ENCODE peak calls at places on chromosomes 1 and 21, in four cellular contexts. C is colonic mucosa, M is HL-60, U is neuronal stem cell. E is an unnamed sample.

GRCh38 chr1:48725331-48725730 is 51.4 kb downstream of the BEND5 start:
- DNase-seq in C (no peak), M (no peak), U (no peak), E (no peak)

GRCh38 chr1:24906760-24907490 is 23.2 kb downstream of the RUNX3 start:
- DNase-seq in C (no peak), M (no peak), U (no peak), E (no peak)

GRCh38 chr1:33364578-33364945 is 43.7 kb upstream of the A3GALT2 start:
- DNase-seq in C (no peak), M (no peak), U (no peak), E (no peak)

GRCh38 chr1:41317356-41317755 is 43.9 kb upstream of the FOXO6 start:
- DNase-seq in C (no peak), M (no peak), U (no peak), E (no peak)

GRCh38 chr1:170707959-170708666 is 44.2 kb downstream of the PRRX1 start:
- DNase-seq in C (no peak), M (no peak), U (no peak), E (no peak)

GRCh38 chr1:10225573-10225972 is 15.2 kb downstream of the KIF1B start:
- DNase-seq in C (no peak), M (no peak), U (no peak), E (no peak)

GRCh38 chr1:36352910-36353878 is 29.7 kb upstream of the EVA1B start:
- DNase-seq in C (no peak), M (no peak), U (no peak), E (no peak)

GRCh38 chr1:116502915-116503314 is 67.9 kb downstream of the CD58 start:
- DNase-seq in C (no peak), M (no peak), U (no peak), E (no peak)

GRCh38 chr1:228337031-228337564 is 69.5 kb downstream of the TRIM11 start:
- DNase-seq in C (no peak), M (no peak), U (no peak), E (no peak)

GRCh38 chr1:242398351-242398750 is 126.1 kb downstream of the PLD5 start:
- DNase-seq in C (no peak), M (no peak), U (no peak), E (no peak)

GRCh38 chr1:206551985-206552325 is 44.6 kb downstream of the RASSF5 start:
- DNase-seq in C (no peak), M (no peak), U (no peak), E (no peak)

GRCh38 chr21:23585419-23585818 is 2021.9 kb downstream of the MRPL39 start:
- DNase-seq in C (no peak), M (no peak), U (no peak), E (no peak)

GRCh38 chr1:100868364-100868995 is 26.2 kb downstream of the EXTL2 start:
- DNase-seq in C (no peak), M (no peak), U (peak), E (peak)

GRCh38 chr1:200856716-200857352 is 15.9 kb upstream of the GPR25 start:
- DNase-seq in C (no peak), M (no peak), U (no peak), E (no peak)

GRCh38 chr1:234709473-234710279 is 99.7 kb upstream of the IRF2BP2 start:
- DNase-seq in C (peak), M (no peak), U (no peak), E (no peak)

GRCh38 chr1:84961316-84961715 is 35.6 kb downstream of the MCOLN2 start:
- DNase-seq in C (no peak), M (no peak), U (no peak), E (no peak)

GRCh38 chr1:43430831-43431230 is 22.9 kb downstream of the HYI start:
- DNase-seq in C (no peak), M (no peak), U (no peak), E (no peak)

GRCh38 chr1:77218477-77219165 is 609 bp downstream of the PIGK start:
- DNase-seq in C (no peak), M (no peak), U (no peak), E (no peak)

GRCh38 chr1:232481091-232481490 is 148.8 kb downstream of the SIPA1L2 start:
- DNase-seq in C (no peak), M (no peak), U (no peak), E (no peak)

GRCh38 chr1:117812868-117813511 is 116.4 kb downstream of the GDAP2 start:
- DNase-seq in C (no peak), M (no peak), U (no peak), E (no peak)

GRCh38 chr1:243482237-243483022 is 226.6 kb downstream of the SDCCAG8 start:
- DNase-seq in C (no peak), M (no peak), U (peak), E (no peak)

GRCh38 chr1:221457706-221458429 is 284.0 kb downstream of the DUSP10 start:
- DNase-seq in C (no peak), M (no peak), U (no peak), E (no peak)

GRCh38 chr1:81519987-81520386 is 280.7 kb upstream of the ADGRL2 start:
- DNase-seq in C (no peak), M (no peak), U (no peak), E (no peak)

GRCh38 chr1:234708700-234709395 is 98.9 kb upstream of the IRF2BP2 start:
- DNase-seq in C (peak), M (no peak), U (no peak), E (no peak)

GRCh38 chr21:45499201-45499750 is 43.0 kb downstream of the SLC19A1 start:
- DNase-seq in C (no peak), M (no peak), U (no peak), E (no peak)

GRCh38 chr21:21973806-21974205 is 975.6 kb downstream of the NCAM2 start:
- DNase-seq in C (no peak), M (no peak), U (peak), E (no peak)

GRCh38 chr1:233654667-233655432 is 40.9 kb downstream of the KCNK1 start:
- DNase-seq in C (peak), M (no peak), U (no peak), E (no peak)

GRCh38 chr1:48966583-48966982 is 189.9 kb upstream of the BEND5 start:
- DNase-seq in C (no peak), M (no peak), U (no peak), E (peak)

GRCh38 chr1:27589441-27589840 is 14.5 kb downstream of the AHDC1 start:
- DNase-seq in C (no peak), M (no peak), U (no peak), E (no peak)

GRCh38 chr1:58999676-59000075 is 215.8 kb upstream of the JUN start:
- DNase-seq in C (no peak), M (no peak), U (no peak), E (no peak)
- H3K27ac ChIP-seq in C (no peak), M (no peak), U (no peak), E (no peak)

GRCh38 chr1:98557808-98558390 is 103.6 kb upstream of the SNX7 start:
- DNase-seq in C (no peak), M (no peak), U (peak), E (no peak)

GRCh38 chr1:98555814-98556213 is 105.7 kb upstream of the SNX7 start:
- DNase-seq in C (no peak), M (no peak), U (no peak), E (no peak)

DNA sequence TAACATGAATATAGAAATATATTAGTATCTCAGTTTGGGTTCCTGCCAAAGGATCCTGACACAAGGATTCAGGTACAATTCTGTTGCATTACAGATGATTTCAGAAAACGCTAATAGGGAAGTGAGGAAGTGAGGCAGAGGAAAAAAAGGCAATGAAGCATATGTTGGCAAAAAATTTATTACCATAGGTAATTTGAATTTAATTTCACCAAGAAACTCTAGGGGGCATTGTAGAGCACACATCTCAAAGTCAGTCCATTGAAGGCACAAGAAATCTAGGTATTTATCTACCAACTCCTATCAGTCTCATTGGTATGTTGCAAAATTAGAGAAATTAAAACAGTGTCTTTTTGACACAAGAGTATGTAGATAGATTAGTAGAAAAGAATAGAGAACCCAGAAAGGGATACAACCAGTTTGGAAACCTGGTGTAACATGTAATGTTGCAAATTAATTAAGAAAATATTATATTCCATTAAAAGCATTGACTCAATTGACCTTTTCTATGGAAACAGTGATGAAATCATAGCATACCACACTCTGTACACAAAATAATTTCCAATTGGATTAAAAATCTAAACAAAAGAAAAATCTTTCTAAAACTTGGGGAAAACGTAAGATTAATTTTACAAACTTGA is 104.9 kb upstream of the SNX7 start:
- DNase-seq in C (no peak), M (no peak), U (no peak), E (no peak)
- H3K4me3 ChIP-seq in C (no peak), M (no peak), U (no peak), E (no peak)

GRCh38 chr1:230876660-230877059 is 8.3 kb upstream of the C1orf198 start:
- DNase-seq in C (no peak), M (no peak), U (no peak), E (no peak)
- H3K27ac ChIP-seq in C (no peak), M (no peak), U (no peak), E (no peak)

DNA sequence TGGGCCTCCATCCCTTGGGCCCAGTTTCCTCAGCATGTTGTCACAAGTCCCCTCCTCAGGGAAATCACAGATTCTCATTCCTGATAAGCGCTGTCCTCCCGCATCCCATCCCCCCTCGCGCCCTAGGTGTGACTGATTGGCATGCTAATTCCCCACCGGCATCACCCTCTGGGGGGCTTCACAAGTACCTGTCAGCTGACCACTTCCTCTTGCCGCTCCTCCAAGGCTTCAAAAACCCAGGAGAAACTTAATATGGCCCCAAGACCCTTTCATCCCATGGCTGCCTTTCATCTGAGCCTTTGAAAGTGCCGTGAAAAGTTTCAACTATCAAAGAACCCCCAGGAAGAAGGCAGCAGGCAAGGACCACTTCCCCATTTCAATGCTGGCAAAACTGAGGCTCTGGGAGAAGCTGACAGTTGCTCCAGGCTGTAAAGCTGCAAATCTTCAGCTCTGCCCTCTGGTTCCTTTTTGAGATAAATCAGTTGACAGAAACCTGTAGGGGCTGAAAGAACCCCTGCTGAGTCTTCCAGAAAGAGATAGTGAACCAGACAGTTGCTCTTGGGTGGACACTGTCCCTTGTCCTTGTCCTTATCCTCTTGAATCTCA is 12.8 kb upstream of the MIXL1 start:
- DNase-seq in C (no peak), M (no peak), U (no peak), E (no peak)
- H3K4me3 ChIP-seq in C (no peak), M (no peak), U (no peak), E (no peak)

DNA sequence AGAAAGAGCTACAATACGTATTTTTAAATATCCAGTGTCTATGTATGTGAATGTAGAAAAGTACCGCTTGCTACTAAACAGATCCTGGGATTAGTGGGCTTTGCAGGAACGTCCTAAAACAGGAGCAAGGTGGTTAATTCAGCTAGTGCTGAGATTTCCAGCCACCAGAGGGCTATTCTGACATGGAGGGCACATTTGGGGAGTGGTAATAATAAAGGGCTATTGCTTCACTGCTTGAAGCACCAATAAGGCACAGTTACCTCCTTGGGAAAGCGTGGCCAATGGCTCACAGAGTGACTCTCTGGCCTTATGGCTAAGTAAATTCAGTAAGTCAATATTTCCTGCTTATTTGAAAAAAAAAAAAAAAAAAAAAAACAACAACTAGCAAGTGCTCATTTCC is 152.4 kb downstream of the GABPA start:
- DNase-seq in C (peak), M (no peak), U (no peak), E (no peak)
- H3K27ac ChIP-seq in C (peak), M (no peak), U (no peak), E (no peak)

DNA sequence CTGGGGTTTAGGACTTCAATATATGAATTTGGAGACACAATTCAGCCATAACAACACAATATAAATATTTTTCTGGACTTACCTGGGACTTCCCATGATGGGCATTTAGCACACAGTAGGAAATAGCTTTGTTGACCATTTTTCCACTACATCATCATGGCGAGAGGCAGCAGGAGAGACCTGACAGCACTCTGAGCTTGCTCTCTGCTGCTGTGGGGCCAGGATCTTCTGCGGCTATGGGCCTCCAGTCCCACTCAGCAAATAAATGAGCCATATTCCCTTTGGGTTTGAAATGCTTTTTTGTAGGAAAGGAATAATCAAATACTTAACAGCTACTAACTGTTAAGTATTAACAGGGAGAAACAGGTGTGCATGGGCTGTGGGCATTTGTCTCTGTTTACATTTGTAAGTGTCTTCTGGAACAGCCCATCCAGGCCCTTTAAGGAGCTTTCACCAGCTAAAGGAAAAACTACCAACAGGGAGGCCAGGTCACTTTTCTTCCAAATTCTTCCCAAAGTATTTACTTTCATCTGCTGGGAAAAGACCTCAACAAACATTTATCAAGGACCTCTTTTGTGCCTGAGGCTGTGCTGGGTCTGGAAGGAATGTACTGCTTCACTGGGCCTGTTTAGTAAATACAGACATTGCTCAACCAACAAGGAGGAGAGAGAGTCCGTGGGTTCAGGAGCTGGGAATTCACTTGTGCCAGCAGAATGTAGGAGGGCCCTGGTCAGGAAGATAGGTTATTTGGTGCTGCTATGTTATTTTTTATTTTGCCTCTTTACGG is 133.2 kb downstream of the LRIG2 start:
- DNase-seq in C (no peak), M (no peak), U (no peak), E (no peak)
- H3K4me3 ChIP-seq in C (no peak), M (no peak), U (no peak), E (no peak)

DNA sequence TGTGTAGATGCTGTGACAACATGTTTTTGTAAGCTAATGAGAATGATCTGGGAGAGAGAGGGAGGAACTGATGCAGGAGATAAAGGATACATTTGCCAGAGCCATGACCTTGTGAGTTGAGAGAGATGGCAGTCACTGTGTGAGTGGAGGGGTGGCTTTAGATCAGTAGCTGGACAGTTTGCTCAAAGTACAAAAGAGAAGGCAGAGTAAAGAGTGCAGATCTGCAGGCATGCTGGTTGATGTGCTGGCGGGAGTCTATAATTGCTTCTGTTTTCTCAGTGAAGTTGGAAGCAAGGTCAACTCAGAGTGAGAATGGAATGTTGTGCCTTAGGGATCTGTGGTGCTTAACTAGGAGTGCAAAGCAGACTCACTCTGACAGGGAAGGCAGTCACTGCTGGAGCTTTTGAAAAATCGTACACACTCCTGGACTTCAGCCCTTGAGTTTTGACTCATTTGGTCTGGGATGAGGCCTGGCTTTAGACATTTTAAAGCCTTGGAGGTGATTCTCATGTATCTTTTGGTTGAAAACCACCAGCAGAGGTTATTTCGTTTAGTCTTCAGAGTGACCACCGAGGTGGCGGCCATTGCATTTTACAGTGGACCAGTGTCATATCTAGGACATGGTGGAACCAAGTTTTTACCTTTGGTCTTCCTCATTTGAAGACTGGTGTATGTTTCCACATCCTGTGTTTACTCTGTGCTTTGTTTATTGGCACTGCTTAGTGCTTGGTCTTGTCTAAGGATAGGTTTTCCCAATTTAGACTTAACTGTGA is 49.6 kb downstream of the MTR start:
- DNase-seq in C (no peak), M (no peak), U (no peak), E (no peak)
- H3K27ac ChIP-seq in C (no peak), M (no peak), U (no peak), E (no peak)

DNA sequence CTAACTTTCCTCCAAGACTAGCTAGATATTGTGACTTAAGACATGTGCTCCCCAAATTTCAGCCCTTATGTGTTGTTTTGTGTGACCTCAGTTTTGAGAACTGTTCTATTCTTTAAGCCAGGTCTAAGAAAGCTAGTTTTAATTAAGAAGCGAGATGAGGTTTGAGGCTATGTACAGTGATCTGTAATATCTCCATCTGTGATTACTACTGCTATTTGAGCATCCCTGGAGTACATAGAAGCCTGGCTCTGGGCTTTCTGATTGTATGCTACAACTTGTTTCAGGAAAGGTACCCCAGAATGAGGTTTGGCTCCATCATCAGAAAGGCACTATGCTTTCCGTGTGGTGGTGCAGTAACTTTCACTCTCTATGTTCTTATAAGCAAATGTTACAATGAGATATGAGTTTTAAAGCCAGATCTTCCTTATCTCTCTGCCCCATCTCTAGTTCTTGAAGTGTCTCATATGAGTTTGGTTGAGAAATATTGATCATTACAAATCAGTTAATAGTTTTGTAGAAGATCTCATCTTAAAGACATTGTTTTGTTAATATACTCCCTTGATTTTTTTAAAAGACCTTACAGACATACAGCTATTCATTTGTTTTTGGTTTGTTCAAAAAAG is 605 bp downstream of the RGS4 start:
- DNase-seq in C (no peak), M (no peak), U (no peak), E (no peak)
- H3K4me3 ChIP-seq in C (no peak), M (no peak), U (no peak), E (peak)

DNA sequence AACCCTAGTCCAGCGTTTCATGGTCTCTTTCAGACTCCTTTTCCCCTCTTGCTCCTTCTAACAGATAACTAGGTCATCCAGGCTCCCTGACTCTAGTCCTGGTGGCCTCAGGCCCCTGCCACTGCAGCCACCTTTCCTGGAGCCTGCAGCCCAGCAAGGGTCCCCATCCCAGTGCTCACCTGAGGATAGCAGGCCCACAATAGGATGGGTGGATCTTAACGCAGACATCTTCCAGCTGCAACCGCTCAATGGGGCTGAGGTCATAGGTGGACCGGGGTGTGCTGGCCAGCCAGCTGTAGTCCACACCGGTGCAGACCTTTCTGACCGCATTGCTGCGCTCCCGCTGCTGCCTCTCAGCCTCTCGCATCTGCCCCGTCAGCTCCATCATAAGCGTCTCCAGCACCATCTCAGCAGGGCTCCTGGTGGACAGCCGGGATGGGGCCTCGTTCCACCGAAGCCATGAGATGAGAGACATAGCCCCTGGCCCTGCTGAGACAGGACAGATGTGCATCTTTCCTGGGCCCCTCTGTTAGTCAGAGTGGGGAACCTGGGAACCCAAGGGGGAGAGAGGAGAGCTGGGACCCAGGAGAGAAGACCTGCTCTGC is 10.9 kb downstream of the RD3 start:
- DNase-seq in C (no peak), M (no peak), U (no peak), E (no peak)
- H3K27ac ChIP-seq in C (no peak), M (no peak), U (no peak), E (no peak)

E was measured in SK-N-MC.